ENCODE peak calls at places on chromosomes 2 and 18, in seven cellular contexts. K, I, S, V, O, G and U are unnamed samples. For H3K27me3 and H3K4me1, the result is how much of the 10 kb centered on the place peaks cover.

GRCh38 chr2:144504191-144504590 is 15.7 kb downstream of the ZEB2 start:
- DNase-seq in K (no peak), I (no peak), S (no peak), V (no peak), O (no peak), G (no peak), U (no peak)

GRCh38 chr18:3402962-3403585 is 46.9 kb upstream of the TGIF1 start:
- DNase-seq in K (no peak), I (no peak), S (no peak), V (no peak), O (no peak), G (no peak), U (no peak)

GRCh38 chr2:237092506-237092905 is 6.8 kb downstream of the COPS8 start:
- DNase-seq in K (no peak), I (no peak), S (no peak), V (no peak), O (no peak), G (no peak), U (no peak)

GRCh38 chr2:183242937-183243336 is 118.7 kb downstream of the NUP35 start:
- DNase-seq in K (no peak), I (no peak), S (no peak), V (no peak), O (no peak), G (no peak), U (no peak)

GRCh38 chr2:64675860-64676259 is 22.1 kb upstream of the SERTAD2 start:
- DNase-seq in K (no peak), I (no peak), S (no peak), V (no peak), O (no peak), G (no peak), U (no peak)

GRCh38 chr18:48035556-48035860 is 105.0 kb upstream of the SMAD2 start:
- DNase-seq in K (no peak), I (no peak), S (no peak), V (no peak), O (no peak), G (no peak), U (peak)

GRCh38 chr2:85682378-85682777 is 11.8 kb upstream of the GNLY start:
- DNase-seq in K (no peak), I (no peak), S (no peak), V (no peak), O (no peak), G (no peak), U (no peak)

GRCh38 chr18:26103579-26103978 is 13.2 kb upstream of the SS18 start:
- DNase-seq in K (no peak), I (no peak), S (peak), V (no peak), O (no peak), G (no peak), U (no peak)

GRCh38 chr2:85702172-85702571 is 8.0 kb downstream of the GNLY start:
- DNase-seq in K (no peak), I (no peak), S (no peak), V (no peak), O (no peak), G (no peak), U (no peak)

GRCh38 chr2:205848601-205849000 is 166.3 kb downstream of the NRP2 start:
- DNase-seq in K (no peak), I (no peak), S (no peak), V (no peak), O (no peak), G (no peak), U (no peak)

GRCh38 chr2:239309398-239310245 is 91.2 kb downstream of the HDAC4 start:
- DNase-seq in K (no peak), I (no peak), S (peak), V (peak), O (peak), G (peak), U (peak)

GRCh38 chr2:23283653-23284052 is 101.3 kb upstream of the KLHL29 start:
- DNase-seq in K (peak), I (no peak), S (no peak), V (no peak), O (no peak), G (no peak), U (no peak)

DNA sequence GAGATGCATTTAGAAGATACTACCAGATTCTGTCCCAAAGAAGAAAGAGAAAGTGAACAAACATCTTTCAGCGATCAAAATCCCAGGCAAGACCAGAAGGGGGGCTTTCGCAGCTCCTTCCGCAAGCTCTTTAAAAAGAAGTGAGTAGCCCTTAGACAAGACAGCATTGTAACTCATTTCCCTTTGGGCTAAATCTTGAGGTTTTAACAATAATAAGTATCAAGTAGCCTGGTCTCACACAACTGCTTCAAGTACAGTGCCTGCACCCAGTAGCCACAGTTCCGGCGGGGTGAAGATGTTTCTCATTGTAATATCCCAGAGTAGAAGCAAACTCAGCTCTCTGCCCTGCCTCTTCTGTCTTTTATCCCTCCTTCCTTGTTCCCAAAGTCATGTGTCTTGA is 76.3 kb downstream of the ARHGEF33 start:
- DNase-seq in K (no peak), I (no peak), S (no peak), V (no peak), O (no peak), G (no peak), U (no peak)
- TF ChIP-seq POLR2A in K (no peak), I (no peak), S (no peak), V (no peak), O (no peak), G (no peak), U (no peak)

GRCh38 chr2:120443946-120444345 is 98.0 kb downstream of the INHBB start:
- DNase-seq in K (no peak), I (no peak), S (no peak), V (no peak), O (no peak), G (peak), U (peak)

GRCh38 chr2:120445431-120446143 is 99.7 kb downstream of the INHBB start:
- DNase-seq in K (no peak), I (no peak), S (no peak), V (no peak), O (no peak), G (peak), U (peak)

GRCh38 chr2:120442923-120443571 is 97.1 kb downstream of the INHBB start:
- DNase-seq in K (no peak), I (peak), S (peak), V (peak), O (no peak), G (peak), U (peak)

GRCh38 chr2:120446236-120447121 is 100.5 kb downstream of the INHBB start:
- DNase-seq in K (no peak), I (no peak), S (no peak), V (no peak), O (no peak), G (peak), U (peak)

GRCh38 chr2:120444691-120445240 is 98.8 kb downstream of the INHBB start:
- DNase-seq in K (no peak), I (no peak), S (no peak), V (no peak), O (no peak), G (peak), U (peak)
- H3K27me3 ChIP-seq in K (under half), I (under half), S (under half), V (under half), O (under half), G (under half), U (under half)

DNA sequence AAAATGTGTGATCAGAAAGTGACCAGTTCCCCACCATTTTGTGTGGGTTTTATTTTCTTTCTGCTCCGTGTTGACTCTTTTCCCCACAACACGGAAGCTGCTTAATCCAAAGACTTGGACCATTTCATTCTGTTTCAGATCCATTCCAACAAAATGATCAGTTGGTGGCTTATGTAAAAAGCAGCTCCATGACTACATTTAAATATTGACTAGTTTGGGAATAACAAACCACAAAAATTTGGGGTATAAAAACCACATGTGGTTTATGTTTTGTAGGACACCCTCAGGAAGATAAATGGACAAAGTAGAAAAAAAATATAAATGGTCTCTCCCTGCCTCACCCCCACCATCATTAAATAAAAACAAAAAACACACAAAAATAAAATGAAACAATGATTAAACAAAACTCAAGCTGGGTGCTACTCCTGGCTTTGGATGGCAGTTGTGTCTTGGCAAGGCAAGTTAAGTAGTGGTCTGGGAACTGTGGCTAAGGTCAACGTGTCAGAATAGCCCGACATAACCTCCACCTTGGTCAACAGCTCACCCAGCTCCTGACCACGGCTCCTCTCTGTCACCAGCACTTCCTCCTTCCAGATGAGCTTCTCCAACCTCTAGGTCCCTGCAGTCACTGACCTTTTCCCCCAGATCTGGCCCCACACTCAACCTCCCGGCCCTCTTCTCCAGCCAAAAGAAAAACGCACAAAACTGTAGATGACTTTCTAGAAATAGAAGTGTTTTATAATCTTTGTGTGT is 12.8 kb upstream of the WIPF1 start:
- DNase-seq in K (no peak), I (no peak), S (no peak), V (no peak), O (no peak), G (no peak), U (peak)
- H3K4me1 ChIP-seq in K (half or more), I (under half), S (under half), V (under half), O (under half), G (under half), U (half or more)

DNA sequence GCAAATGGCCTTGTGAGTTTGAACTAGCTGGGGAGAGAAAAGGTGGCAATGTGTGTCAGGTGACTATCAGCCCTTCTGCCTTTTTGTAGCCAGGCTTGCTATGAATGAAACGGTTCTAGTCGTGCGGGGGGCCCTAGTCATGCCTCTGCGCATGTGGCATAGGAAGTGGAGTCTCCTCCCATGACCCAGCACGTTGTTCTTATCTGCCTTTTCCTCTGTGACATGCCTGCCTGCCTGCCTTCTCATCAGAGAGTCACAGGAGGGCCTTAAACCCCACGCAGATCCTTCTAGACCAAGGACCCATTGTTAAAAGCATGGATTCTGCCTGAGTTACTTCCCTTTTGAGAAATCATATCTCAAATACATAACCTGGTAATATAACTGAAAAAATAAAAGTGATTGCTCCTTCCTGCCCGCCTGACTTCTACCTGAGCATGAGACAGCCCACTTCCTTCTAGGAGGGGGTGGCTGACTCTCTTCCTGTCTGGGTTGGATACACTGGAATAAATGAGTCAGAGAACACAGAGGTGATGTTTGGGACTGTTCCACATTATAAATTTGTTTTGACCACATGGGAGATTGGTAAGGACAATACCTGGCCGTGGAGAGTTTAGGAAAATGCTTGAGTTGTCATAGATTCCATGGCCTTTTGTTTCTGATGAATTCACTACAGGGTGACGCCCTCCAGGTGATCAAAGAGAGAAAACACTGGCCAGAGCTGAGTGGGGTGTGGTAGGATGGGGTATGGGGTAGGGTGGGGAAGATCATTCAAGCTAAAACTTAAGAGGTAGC is 49.8 kb downstream of the FBLN7 start:
- DNase-seq in K (peak), I (no peak), S (peak), V (no peak), O (no peak), G (no peak), U (no peak)
- TF ChIP-seq POLR2A in K (no peak), I (no peak), S (no peak), V (no peak), O (no peak), G (no peak), U (no peak)

DNA sequence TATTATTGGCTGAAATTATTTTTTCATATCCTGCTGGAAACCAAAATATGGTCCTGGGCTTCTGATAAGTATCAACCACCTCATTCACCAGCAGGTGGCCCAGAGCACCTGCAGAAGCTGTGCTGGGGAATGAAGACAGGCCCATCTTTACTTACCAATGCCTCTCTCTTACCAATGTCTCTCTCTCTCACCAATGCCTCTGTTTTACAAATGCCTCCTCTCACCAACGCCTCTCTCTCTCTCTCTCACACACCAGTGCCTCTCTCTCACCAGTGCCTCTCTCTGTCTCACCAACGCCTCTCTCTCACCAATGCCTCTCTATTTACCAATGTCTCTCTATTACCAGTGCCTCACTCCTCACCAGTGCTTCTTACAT is 2.3 kb upstream of the MAL start:
- DNase-seq in K (no peak), I (no peak), S (no peak), V (no peak), O (no peak), G (no peak), U (no peak)
- H3K27me3 ChIP-seq in K (under half), I (under half), S (half or more), V (under half), O (half or more), G (half or more), U (half or more)

DNA sequence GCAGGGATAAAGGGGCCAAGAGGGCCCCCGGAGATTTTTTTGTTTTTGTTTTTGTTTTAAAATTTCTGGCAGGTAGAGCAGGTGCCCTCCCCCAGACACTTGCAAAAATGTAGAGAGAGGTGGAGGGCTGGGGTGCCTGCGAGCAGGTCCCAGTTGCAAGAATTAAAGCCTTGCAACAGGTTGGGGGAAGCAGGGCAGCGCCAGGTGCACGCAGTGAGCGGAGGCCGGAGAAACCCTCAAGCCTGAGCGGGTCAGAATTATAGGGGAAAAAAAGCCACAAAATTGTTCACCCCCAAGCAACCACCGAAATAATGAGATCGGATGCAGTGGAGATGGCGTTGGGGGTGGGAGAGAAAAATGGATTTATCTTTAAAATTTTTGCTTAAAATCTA is 527 bp downstream of the IGFBP5 start:
- DNase-seq in K (no peak), I (no peak), S (no peak), V (no peak), O (no peak), G (no peak), U (no peak)
- H3K4me1 ChIP-seq in K (half or more), I (under half), S (under half), V (under half), O (under half), G (under half), U (under half)

GRCh38 chr2:26179446-26179907 is 6.6 kb downstream of the GAREM2 start:
- DNase-seq in K (no peak), I (no peak), S (no peak), V (no peak), O (no peak), G (no peak), U (no peak)
- TF ChIP-seq POLR2A in K (no peak), I (no peak), S (no peak), V (no peak), O (no peak), G (no peak), U (no peak)

GRCh38 chr2:230889911-230890601 is 25.3 kb downstream of the ITM2C start:
- DNase-seq in K (no peak), I (no peak), S (no peak), V (no peak), O (no peak), G (no peak), U (peak)

GRCh38 chr2:230893338-230893737 is 28.6 kb downstream of the ITM2C start:
- DNase-seq in K (no peak), I (no peak), S (peak), V (peak), O (no peak), G (no peak), U (peak)

GRCh38 chr2:230891108-230891507 is 26.4 kb downstream of the ITM2C start:
- DNase-seq in K (no peak), I (no peak), S (no peak), V (peak), O (no peak), G (peak), U (peak)

GRCh38 chr2:230890696-230891095 is 26.0 kb downstream of the ITM2C start:
- DNase-seq in K (no peak), I (no peak), S (no peak), V (no peak), O (no peak), G (no peak), U (peak)

GRCh38 chr2:230891509-230891908 is 26.8 kb downstream of the ITM2C start:
- DNase-seq in K (no peak), I (no peak), S (peak), V (peak), O (no peak), G (no peak), U (peak)
- H3K27me3 ChIP-seq in K (under half), I (under half), S (under half), V (under half), O (under half), G (under half), U (under half)

GRCh38 chr2:210991107-210991506 is 434.7 kb downstream of the CPS1 start:
- DNase-seq in K (no peak), I (no peak), S (no peak), V (no peak), O (no peak), G (no peak), U (no peak)

GRCh38 chr2:210998334-210998733 is 441.9 kb downstream of the CPS1 start:
- DNase-seq in K (no peak), I (no peak), S (no peak), V (no peak), O (no peak), G (no peak), U (no peak)

GRCh38 chr2:210997373-210997772 is 441.0 kb downstream of the CPS1 start:
- DNase-seq in K (no peak), I (no peak), S (no peak), V (no peak), O (no peak), G (no peak), U (no peak)

DNA sequence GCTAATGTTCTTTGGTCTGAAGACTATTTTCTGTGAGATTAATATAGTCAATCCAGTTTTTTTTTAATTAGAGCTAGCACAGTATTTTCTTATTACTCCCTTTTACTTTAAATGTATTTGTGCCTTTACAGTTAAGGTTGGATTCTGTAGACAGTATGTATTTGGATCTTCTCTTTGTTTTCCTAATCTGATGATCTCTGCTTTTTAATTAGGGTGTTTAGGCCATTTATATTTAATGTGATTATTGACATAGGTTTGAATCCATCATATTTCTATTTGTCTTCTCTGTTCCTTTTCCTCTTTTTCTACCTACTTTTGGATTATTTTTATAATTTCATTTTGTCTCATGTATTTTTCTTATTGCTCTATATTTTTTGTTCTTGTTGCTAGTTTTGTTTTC is 437.7 kb downstream of the CPS1 start:
- DNase-seq in K (no peak), I (no peak), S (no peak), V (no peak), O (no peak), G (no peak), U (no peak)
- H3K4me1 ChIP-seq in K (under half), I (under half), S (under half), V (under half), O (under half), G (under half), U (under half)

GRCh38 chr2:169573160-169573973 is at the start of gene FASTKD1:
- DNase-seq in K (peak), I (peak), S (peak), V (peak), O (peak), G (peak), U (peak)
- TF ChIP-seq POLR2A in K (no peak), I (no peak), S (peak), V (peak), O (peak), G (peak), U (no peak)